ENCODE peak calls at places on chromosomes 13 and 19, in eight cellular contexts. O is brain microvascular endothelial cell; N is keratinocyte; C is tibial artery; H is heart left ventricle; R is colonic mucosa; W is uterus; Z is CD8-positive, alpha-beta T cell. S is an unnamed sample.

GRCh38 chr13:107680115-107680514 is 535.2 kb downstream of the LIG4 start:
- DNase-seq in C (no peak), O (no peak), N (no peak), W (no peak), H (no peak), R (no peak), Z (no peak), S (no peak)

GRCh38 chr19:45097776-45098520 is 5.0 kb downstream of the PPP1R37 start:
- DNase-seq in Z (no peak), H (no peak), N (no peak), W (peak), C (no peak), O (peak), R (peak), S (peak)

GRCh38 chr13:20197361-20197834 is 4.7 kb upstream of the GJB2 start:
- DNase-seq in Z (no peak), O (no peak), W (no peak), N (no peak), H (no peak), C (no peak), R (no peak), S (no peak)

GRCh38 chr13:109346060-109346459 is 440.3 kb downstream of the IRS2 start:
- DNase-seq in C (no peak), W (no peak), N (no peak), R (no peak), H (no peak), Z (no peak), O (no peak), S (no peak)

GRCh38 chr13:79003989-79004550 is 345.1 kb upstream of the OBI1 start:
- DNase-seq in H (no peak), W (no peak), C (no peak), Z (no peak), R (no peak), O (no peak), N (no peak), S (no peak)

GRCh38 chr19:2668188-2668763 is 34.2 kb downstream of the GNG7 start:
- DNase-seq in R (no peak), Z (no peak), H (no peak), C (no peak), O (no peak), W (no peak), N (no peak), S (no peak)

GRCh38 chr13:95326695-95327094 is 25.4 kb upstream of the ABCC4 start:
- DNase-seq in C (no peak), N (no peak), Z (no peak), O (no peak), H (no peak), W (no peak), R (no peak), S (no peak)

GRCh38 chr13:78370231-78370630 is 233.1 kb downstream of the POU4F1 start:
- DNase-seq in R (no peak), W (no peak), O (no peak), N (no peak), C (no peak), Z (no peak), H (no peak), S (no peak)

GRCh38 chr19:1663854-1664253 is 11.4 kb upstream of the TCF3 start:
- DNase-seq in R (no peak), W (no peak), N (no peak), O (no peak), C (no peak), Z (no peak), H (no peak), S (no peak)

GRCh38 chr13:73938375-73939070 is 195.7 kb downstream of the KLF12 start:
- DNase-seq in N (peak), R (no peak), C (no peak), O (peak), W (no peak), H (no peak), Z (no peak), S (peak)

GRCh38 chr13:108980237-108980636 is 350.8 kb downstream of the MYO16 start:
- DNase-seq in N (no peak), O (no peak), W (no peak), R (no peak), H (no peak), Z (no peak), C (no peak), S (no peak)

GRCh38 chr13:43279696-43280095 is 256.3 kb downstream of the DNAJC15 start:
- DNase-seq in O (no peak), W (no peak), Z (no peak), R (no peak), H (no peak), C (no peak), N (no peak), S (no peak)

GRCh38 chr19:9721861-9722260 is 46.7 kb downstream of the ZNF846 start:
- DNase-seq in C (no peak), O (no peak), R (no peak), H (no peak), W (no peak), N (no peak), Z (no peak), S (no peak)

GRCh38 chr13:73730014-73730413 is 404.2 kb downstream of the KLF12 start:
- DNase-seq in Z (no peak), N (no peak), H (no peak), O (no peak), C (no peak), R (no peak), W (no peak), S (no peak)

GRCh38 chr19:15180451-15181390 is 20.1 kb downstream of the NOTCH3 start:
- DNase-seq in C (no peak), N (no peak), O (no peak), R (peak), W (no peak), Z (no peak), H (no peak), S (no peak)

GRCh38 chr13:46341112-46341711 is 45.8 kb downstream of the RUBCNL start:
- DNase-seq in W (no peak), H (no peak), C (no peak), R (no peak), Z (no peak), O (peak), N (no peak), S (peak)

GRCh38 chr19:36140289-36141038 is 598 bp downstream of the CAPNS1 start:
- DNase-seq in R (peak), C (peak), O (peak), W (peak), Z (peak), N (no peak), H (no peak), S (no peak)

GRCh38 chr19:7619671-7620441 is 9.5 kb downstream of the XAB2 start:
- DNase-seq in W (no peak), Z (no peak), H (no peak), O (no peak), C (no peak), R (no peak), N (no peak), S (no peak)
- H3K27ac ChIP-seq in W (no peak), Z (no peak), H (no peak), O (no peak), C (no peak), R (peak), N (no peak), S (no peak)

DNA sequence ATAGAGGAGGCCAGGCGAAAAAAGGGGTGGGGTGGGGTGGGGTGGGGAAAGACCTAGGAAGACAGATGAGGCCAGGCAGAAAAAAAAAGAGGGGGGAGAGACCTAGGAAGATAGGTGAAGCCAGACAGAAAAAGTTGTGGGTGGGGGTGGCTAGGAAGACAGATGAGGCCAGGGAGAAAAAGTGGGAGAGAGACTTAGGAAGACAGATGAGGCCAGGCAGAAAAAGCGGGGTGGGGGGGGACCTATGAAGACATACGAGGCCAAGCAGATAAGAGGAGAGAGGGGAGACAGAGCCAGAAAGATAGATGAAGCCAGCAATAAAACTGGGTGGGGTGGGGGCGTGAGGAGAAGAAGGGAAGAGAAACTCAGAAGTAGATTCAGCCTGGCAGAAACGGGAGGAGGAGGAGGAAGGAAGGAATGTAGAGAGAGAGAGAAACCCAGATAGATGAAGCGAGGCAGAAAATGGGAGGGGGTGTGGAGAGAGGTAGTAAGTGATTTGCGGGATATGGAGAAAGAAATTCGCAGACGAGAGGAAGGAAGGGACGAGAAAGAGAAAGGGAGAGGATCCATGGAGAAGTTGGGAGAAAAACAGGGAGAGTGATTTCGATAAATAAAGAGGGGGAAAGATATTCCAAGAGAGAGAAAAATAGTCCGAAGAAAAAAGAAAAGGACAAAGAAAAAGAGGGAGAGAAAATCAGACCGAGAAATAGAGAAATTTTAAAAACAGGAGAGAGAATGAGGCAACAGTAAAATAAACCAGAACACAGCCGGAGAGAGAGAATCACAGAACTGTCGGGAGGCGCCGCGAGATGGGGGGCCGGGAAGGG is 12.2 kb upstream of the CACNG6 start:
- DNase-seq in W (no peak), N (no peak), C (no peak), O (no peak), H (no peak), R (no peak), Z (no peak), S (no peak)
- H3K4me3 ChIP-seq in W (no peak), N (no peak), C (no peak), O (peak), H (peak), R (no peak), Z (no peak), S (peak)

GRCh38 chr19:49213791-49214190 is 56.2 kb downstream of the TRPM4 start:
- DNase-seq in C (no peak), O (no peak), Z (no peak), R (no peak), W (no peak), N (no peak), H (no peak), S (no peak)
- TF ChIP-seq CTCF in C (no peak), O (peak), Z (no peak), R (no peak), W (no peak), N (peak), H (no peak), S (no peak)

DNA sequence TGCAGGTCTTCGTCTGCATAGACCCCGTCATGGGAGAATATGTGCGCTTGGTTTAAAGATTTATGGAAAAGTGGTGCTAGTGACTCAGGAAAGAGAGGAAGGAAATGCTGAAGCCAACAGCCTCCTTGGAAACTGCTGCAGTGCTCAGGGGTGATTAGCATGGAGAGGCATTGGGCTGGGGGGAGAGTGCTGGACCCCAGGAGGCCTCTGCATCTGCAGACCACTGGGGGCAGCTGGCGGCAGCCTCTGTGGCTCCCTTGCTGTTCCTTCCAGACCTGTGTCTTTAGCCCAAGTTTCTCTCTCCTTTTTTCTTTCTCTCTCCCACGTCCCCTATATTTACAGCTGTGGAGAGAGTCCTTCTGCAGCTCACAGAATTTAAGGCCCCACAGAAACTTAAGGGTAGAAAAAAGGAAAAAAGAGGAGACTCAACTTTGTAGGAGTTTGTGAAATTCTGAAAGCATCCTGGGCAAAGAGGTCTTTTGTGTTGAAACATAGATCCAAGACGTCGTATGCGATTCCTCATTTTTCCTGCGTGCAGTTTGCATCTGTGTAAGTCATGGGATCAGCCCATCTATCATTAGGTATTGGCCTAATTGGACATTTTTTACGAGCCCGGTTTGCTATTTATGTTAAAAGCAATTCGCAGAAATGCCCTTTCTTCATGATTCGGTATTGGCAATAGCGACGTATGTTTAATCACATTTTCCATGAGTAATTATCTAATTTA is 116.2 kb upstream of the ZNF536 start:
- DNase-seq in H (no peak), C (no peak), R (no peak), W (no peak), N (no peak), O (no peak), Z (no peak), S (no peak)
- H3K27ac ChIP-seq in H (no peak), C (no peak), R (no peak), W (no peak), N (no peak), O (no peak), Z (no peak), S (no peak)

GRCh38 chr13:32302461-32302860 is 12.7 kb downstream of the ZAR1L start:
- DNase-seq in O (no peak), N (no peak), R (no peak), C (no peak), H (no peak), Z (no peak), W (no peak), S (no peak)

GRCh38 chr13:32298695-32299094 is 16.5 kb downstream of the ZAR1L start:
- DNase-seq in R (no peak), N (no peak), Z (no peak), W (no peak), O (no peak), H (no peak), C (no peak), S (no peak)

GRCh38 chr13:32299893-32300292 is 15.3 kb downstream of the ZAR1L start:
- DNase-seq in W (no peak), C (no peak), H (no peak), Z (no peak), N (no peak), O (no peak), R (no peak), S (no peak)

GRCh38 chr13:32300920-32301319 is 14.2 kb downstream of the ZAR1L start:
- DNase-seq in H (no peak), N (no peak), Z (no peak), O (no peak), C (no peak), R (no peak), W (no peak), S (no peak)

GRCh38 chr13:32300406-32300805 is 14.8 kb downstream of the ZAR1L start:
- DNase-seq in N (no peak), W (no peak), Z (no peak), O (no peak), R (no peak), H (no peak), C (no peak), S (no peak)
- H3K4me3 ChIP-seq in N (no peak), W (no peak), Z (no peak), O (no peak), R (no peak), H (no peak), C (no peak), S (no peak)

GRCh38 chr19:38928406-38929001 is 2.1 kb downstream of the SARS2 start:
- DNase-seq in C (no peak), N (no peak), O (no peak), H (no peak), W (no peak), R (no peak), Z (no peak), S (no peak)

GRCh38 chr19:38930776-38931761 is at the start of gene MRPS12:
- DNase-seq in W (peak), R (peak), O (peak), N (peak), Z (peak), H (peak), C (peak), S (peak)

GRCh38 chr19:38933544-38933943 is 2.8 kb downstream of the MRPS12 start:
- DNase-seq in O (no peak), C (no peak), R (no peak), N (no peak), W (no peak), H (peak), Z (no peak), S (no peak)

GRCh38 chr19:38929929-38930775 is at the start of gene SARS2:
- DNase-seq in O (peak), R (peak), N (peak), Z (peak), C (peak), W (peak), H (peak), S (peak)

DNA sequence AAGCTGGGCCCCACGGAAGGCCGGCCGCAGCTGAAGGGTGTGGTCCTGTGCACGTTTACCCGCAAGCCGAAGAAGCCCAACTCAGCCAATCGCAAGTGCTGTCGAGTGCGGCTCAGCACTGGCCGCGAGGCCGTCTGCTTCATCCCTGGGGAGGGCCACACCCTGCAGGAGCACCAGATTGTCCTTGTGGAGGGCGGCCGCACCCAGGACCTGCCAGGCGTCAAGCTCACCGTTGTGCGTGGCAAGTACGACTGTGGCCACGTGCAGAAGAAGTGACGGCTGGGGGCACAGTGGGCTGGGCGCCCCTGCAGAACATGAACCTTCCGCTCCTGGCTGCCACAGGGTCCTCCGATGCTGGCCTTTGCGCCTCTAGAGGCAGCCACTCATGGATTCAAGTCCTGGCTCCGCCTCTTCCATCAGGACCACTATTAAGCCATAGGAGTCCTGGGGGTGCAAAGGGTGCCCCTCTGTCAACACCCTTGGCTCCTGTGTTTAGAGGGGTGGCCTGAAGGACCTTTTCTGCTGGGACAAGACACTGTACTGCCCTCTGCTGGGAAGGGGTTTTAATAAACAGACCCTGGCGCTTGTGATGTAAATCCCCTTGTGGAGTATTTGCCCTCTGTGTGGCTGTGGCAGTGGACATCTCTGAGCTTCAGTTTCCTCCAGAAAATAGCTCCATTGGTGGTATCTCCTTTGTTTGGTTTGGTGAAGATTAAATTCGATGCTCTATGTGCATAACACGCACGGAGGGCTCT is 1.9 kb downstream of the MRPS12 start:
- DNase-seq in C (no peak), W (no peak), N (no peak), Z (peak), R (no peak), H (no peak), O (peak), S (no peak)
- TF ChIP-seq CTCF in C (no peak), W (no peak), N (peak), Z (peak), R (no peak), H (peak), O (peak), S (peak)

GRCh38 chr13:113656831-113657671 is 947 bp downstream of the ATP4B start:
- DNase-seq in W (peak), R (no peak), C (peak), N (no peak), O (no peak), Z (no peak), H (no peak), S (no peak)

GRCh38 chr13:113659337-113659736 is 1.3 kb upstream of the ATP4B start:
- DNase-seq in H (no peak), C (peak), Z (no peak), N (no peak), R (no peak), W (no peak), O (no peak), S (no peak)

GRCh38 chr13:113660066-113660465 is 2.1 kb upstream of the ATP4B start:
- DNase-seq in W (no peak), R (no peak), H (no peak), C (peak), O (no peak), Z (no peak), N (no peak), S (no peak)

GRCh38 chr13:113658836-113659235 is 838 bp upstream of the ATP4B start:
- DNase-seq in H (no peak), W (peak), N (no peak), C (peak), O (no peak), R (no peak), Z (no peak), S (no peak)

DNA sequence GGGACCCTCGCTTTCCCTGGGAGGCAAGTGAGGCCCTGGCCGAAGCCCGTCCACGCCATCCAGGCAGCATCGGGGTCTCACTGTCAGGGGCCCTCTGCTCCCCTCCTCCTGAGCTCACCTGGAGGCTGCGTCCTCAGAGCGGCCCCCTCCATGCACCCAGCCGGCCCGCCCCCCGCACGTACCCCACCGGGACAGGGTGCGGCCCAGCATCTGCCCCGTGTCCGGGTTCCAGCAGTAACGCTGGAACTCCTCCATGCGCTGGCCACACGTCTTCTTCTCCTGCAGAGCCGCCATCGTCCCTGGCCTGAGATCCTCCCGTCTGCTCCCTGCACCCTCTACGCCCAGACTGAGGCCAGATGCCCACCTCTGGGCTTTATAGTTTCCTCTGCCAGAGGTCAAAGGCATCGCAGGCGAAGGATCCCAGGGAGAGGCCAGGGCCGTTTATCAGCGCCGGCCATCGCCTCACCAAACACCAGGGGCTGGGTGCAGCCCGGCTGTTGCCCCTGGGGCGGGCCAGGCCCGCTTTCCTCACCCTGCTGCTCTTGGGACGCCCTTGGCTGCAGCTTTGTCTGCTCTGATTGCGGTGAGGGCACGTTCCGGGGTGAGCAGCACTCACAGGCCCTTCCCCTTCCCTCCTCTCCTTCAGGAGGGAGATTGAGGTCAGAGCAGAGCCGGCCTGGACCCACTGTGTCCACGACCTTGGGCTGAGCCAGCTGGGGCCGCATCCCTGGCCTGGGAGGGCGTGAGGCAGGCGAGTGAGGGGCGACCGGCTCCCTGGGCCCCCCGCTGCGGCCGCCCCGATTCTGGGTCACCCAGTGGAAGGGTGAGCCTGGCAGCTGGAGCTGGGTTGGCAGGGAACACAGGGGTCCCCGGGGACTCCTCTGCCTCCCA is at the start of gene ATP4B:
- DNase-seq in Z (no peak), N (no peak), W (peak), O (no peak), R (no peak), C (peak), H (no peak), S (no peak)
- H3K27ac ChIP-seq in Z (no peak), N (no peak), W (no peak), O (no peak), R (no peak), C (no peak), H (no peak), S (no peak)

S was measured in AG04450.